ENCODE peak calls at places on chromosomes 12 and 14, in nine cellular contexts. F, A, I, R, Z, T, B, J and E are unnamed samples.

GRCh38 chr12:70823182-70823976 is 97.2 kb downstream of the PTPRR start:
- DNase-seq in F (no peak), A (peak; percentile 42), I (no peak), R (no peak), Z (no peak), T (no peak), B (no peak), J (no peak), E (no peak)

GRCh38 chr14:19878029-19878642 is 3.2 kb downstream of the OR4K2 start:
- DNase-seq in F (no peak), A (no peak), I (no peak), R (no peak), Z (no peak), T (no peak), B (peak; percentile 12), J (no peak), E (no peak)

GRCh38 chr14:58796636-58797429 is 159.1 kb downstream of the DACT1 start:
- DNase-seq in F (no peak), A (peak; percentile 21), I (no peak), R (no peak), Z (no peak), T (peak; percentile 43), B (no peak), J (peak; percentile 12), E (no peak)

GRCh38 chr14:53491256-53491905 is 338.3 kb upstream of the DDHD1 start:
- DNase-seq in F (no peak), A (no peak), I (no peak), R (no peak), Z (no peak), T (no peak), B (no peak), J (no peak), E (no peak)

GRCh38 chr14:35333797-35334743 is 41.9 kb downstream of the PSMA6 start:
- DNase-seq in F (no peak), A (no peak), I (no peak), R (no peak), Z (no peak), T (no peak), B (no peak), J (no peak), E (no peak)

GRCh38 chr12:57112492-57113294 is 1.5 kb upstream of the STAT6 start:
- DNase-seq in F (no peak), A (no peak), I (peak; percentile 85), R (no peak), Z (no peak), T (no peak), B (no peak), J (no peak), E (peak; percentile 87)

GRCh38 chr14:23361320-23361719 is 3.7 kb downstream of the EFS start:
- DNase-seq in F (no peak), A (no peak), I (no peak), R (no peak), Z (no peak), T (no peak), B (no peak), J (no peak), E (no peak)

GRCh38 chr12:70543444-70543843 is 93.8 kb downstream of the PTPRB start:
- DNase-seq in F (no peak), A (no peak), I (no peak), R (no peak), Z (no peak), T (no peak), B (peak; percentile 79), J (no peak), E (no peak)

GRCh38 chr12:6615802-6616201 is 8.6 kb upstream of the CHD4 start:
- DNase-seq in F (no peak), A (no peak), I (no peak), R (no peak), Z (no peak), T (no peak), B (no peak), J (no peak), E (no peak)

GRCh38 chr12:1525858-1526257 is 68.5 kb downstream of the FBXL14 start:
- DNase-seq in F (no peak), A (no peak), I (no peak), R (no peak), Z (no peak), T (no peak), B (no peak), J (no peak), E (no peak)

GRCh38 chr12:12774791-12775190 is 10.7 kb upstream of the APOLD1 start:
- DNase-seq in F (no peak), A (no peak), I (no peak), R (no peak), Z (no peak), T (no peak), B (no peak), J (no peak), E (no peak)

GRCh38 chr14:77722301-77722700 is 14.4 kb downstream of the SLIRP start:
- DNase-seq in F (no peak), A (no peak), I (no peak), R (no peak), Z (no peak), T (no peak), B (no peak), J (no peak), E (no peak)

GRCh38 chr14:63478437-63478852 is 64.7 kb downstream of the PPP2R5E start:
- DNase-seq in F (no peak), A (no peak), I (no peak), R (no peak), Z (no peak), T (no peak), B (no peak), J (no peak), E (no peak)